ENCODE peak calls at places on chromosomes 12 and 14, in ten cellular contexts. U is HEK293T; L is tibial artery; Q is RCC 7860; I is activated T-cell treated with anti-CD3 and anti-CD28 coated beads for 1 hour; C is HT1080; D is ACHN; R is activated CD4-positive, CD25-positive, alpha-beta regulatory T cell treated with anti-CD3 and anti-CD28 coated beads, Interleukin-2, amount 50 U/mL, for 16 hours; X is HS-5; P is neuronal stem cell. Y is an unnamed sample.

GRCh38 chr12:12046401-12046800 is 24.3 kb upstream of the BCL2L14 start:
- DNase-seq in I (no peak), U (no peak), P (no peak), C (no peak), R (no peak), X (no peak), L (no peak), D (no peak), Q (no peak), Y (peak)

GRCh38 chr12:21566223-21566906 is 38.3 kb downstream of the GYS2 start:
- DNase-seq in L (no peak), P (no peak), I (no peak), X (no peak), C (no peak), U (no peak), D (peak), R (no peak), Q (no peak), Y (no peak)

GRCh38 chr12:15001733-15002471 is 29.1 kb downstream of the PDE6H start:
- DNase-seq in U (peak), C (no peak), Q (no peak), L (peak), P (no peak), R (no peak), D (no peak), I (no peak), X (no peak), Y (peak)

GRCh38 chr12:87196329-87196728 is 832.9 kb downstream of the C12orf50 start:
- DNase-seq in I (no peak), U (no peak), D (no peak), L (no peak), R (no peak), P (no peak), X (no peak), Q (no peak), C (no peak), Y (peak)

GRCh38 chr14:68359862-68360552 is 432.9 kb downstream of the ZFP36L1 start:
- DNase-seq in U (peak), L (peak), I (no peak), Q (no peak), D (no peak), R (no peak), P (no peak), X (no peak), C (no peak), Y (peak)

GRCh38 chr12:112380663-112381420 is 1.4 kb downstream of the HECTD4 start:
- DNase-seq in P (no peak), U (peak), L (no peak), Q (no peak), C (no peak), X (no peak), D (no peak), I (no peak), R (no peak), Y (peak)

GRCh38 chr14:20905661-20906060 is 14.5 kb downstream of the RNASE3 start:
- DNase-seq in D (no peak), C (no peak), R (no peak), Q (no peak), X (no peak), U (no peak), I (no peak), P (no peak), L (no peak), Y (no peak)

GRCh38 chr12:99135376-99135775 is 490.3 kb downstream of the APAF1 start:
- DNase-seq in Q (no peak), X (no peak), I (no peak), C (no peak), D (no peak), P (no peak), L (no peak), U (no peak), R (no peak), Y (no peak)

GRCh38 chr14:58060898-58061297 is 91.1 kb downstream of the ARMH4 start:
- DNase-seq in C (no peak), L (no peak), X (no peak), D (no peak), R (no peak), P (no peak), I (no peak), U (no peak), Q (no peak), Y (no peak)